ENCODE peak calls at places on chromosomes 6 and 20, in five cellular contexts. F, O, T, I and Y are unnamed samples.

GRCh38 chr20:55067158-55067825 is 591.9 kb downstream of the DOK5 start:
- DNase-seq in F (no peak), O (no peak), T (no peak), I (no peak), Y (no peak)

GRCh38 chr6:154292066-154292465 is 64.5 kb downstream of the IPCEF1 start:
- DNase-seq in F (no peak), O (no peak), T (no peak), I (no peak), Y (no peak)

GRCh38 chr6:29943053-29943966 is 978 bp downstream of the HLA-A start:
- DNase-seq in F (no peak), O (no peak), T (peak; percentile 43), I (no peak), Y (no peak)

GRCh38 chr6:66561479-66561878 is 854.5 kb upstream of the EYS start:
- DNase-seq in F (no peak), O (no peak), T (no peak), I (no peak), Y (no peak)

GRCh38 chr20:5349448-5349847 is 32.7 kb upstream of the PROKR2 start:
- DNase-seq in F (no peak), O (no peak), T (no peak), I (no peak), Y (no peak)

GRCh38 chr20:13008761-13009681 is at the start of gene SPTLC3:
- DNase-seq in F (peak; percentile 73), O (peak; percentile 18), T (no peak), I (peak; percentile 49), Y (no peak)

GRCh38 chr6:21033575-21034026 is 499.3 kb downstream of the CDKAL1 start:
- DNase-seq in F (no peak), O (no peak), T (no peak), I (no peak), Y (peak; percentile 1)

GRCh38 chr6:105294129-105294528 is 108.8 kb downstream of the PREP start:
- DNase-seq in F (no peak), O (no peak), T (no peak), I (no peak), Y (no peak)

GRCh38 chr20:45940053-45940452 is 5.6 kb downstream of the PCIF1 start:
- DNase-seq in F (no peak), O (no peak), T (no peak), I (no peak), Y (no peak)

GRCh38 chr6:17305219-17306001 is 24.2 kb downstream of the RBM24 start:
- DNase-seq in F (no peak), O (no peak), T (no peak), I (no peak), Y (no peak)

GRCh38 chr6:44529506-44529905 is 142.0 kb downstream of the CDC5L start:
- DNase-seq in F (no peak), O (no peak), T (no peak), I (no peak), Y (no peak)

GRCh38 chr20:9723501-9723900 is 115.4 kb downstream of the PAK5 start:
- DNase-seq in F (no peak), O (no peak), T (no peak), I (no peak), Y (no peak)

GRCh38 chr6:118739976-118740771 is 88.8 kb upstream of the CEP85L start:
- DNase-seq in F (no peak), O (no peak), T (no peak), I (no peak), Y (no peak)

GRCh38 chr6:131331873-131332759 is 196.8 kb downstream of the AKAP7 start:
- DNase-seq in F (no peak), O (no peak), T (no peak), I (no peak), Y (no peak)

GRCh38 chr20:52047811-52048302 is 143.7 kb downstream of the ZFP64 start:
- DNase-seq in F (no peak), O (no peak), T (peak; percentile 5), I (no peak), Y (no peak)

GRCh38 chr20:3190681-3191111 is 13.8 kb downstream of the DDRGK1 start:
- DNase-seq in F (no peak), O (no peak), T (no peak), I (no peak), Y (no peak)

GRCh38 chr20:35506872-35507638 is 22.4 kb downstream of the C20orf173 start:
- DNase-seq in F (no peak), O (no peak), T (no peak), I (no peak), Y (no peak)

GRCh38 chr20:9147553-9148024 is 78.7 kb downstream of the PLCB4 start:
- DNase-seq in F (no peak), O (no peak), T (no peak), I (no peak), Y (no peak)